ENCODE peak calls at places on chromosomes 4 and X, in five cellular contexts. J is CD8-positive, alpha-beta memory T cell; G is EH; V is nephron progenitor cell; L is foreskin keratinocyte. K is an unnamed sample.

GRCh38 chr4:77481856-77482255 is 123.8 kb upstream of the CXCL13 start:
- DNase-seq in J (no peak), V (no peak), G (peak), L (peak), K (no peak)

GRCh38 chrX:129449141-129449540 is 74.1 kb downstream of the SMARCA1 start:
- DNase-seq in J (no peak), L (no peak), V (no peak), G (no peak), K (no peak)

GRCh38 chr4:150582101-150582565 is at the start of gene MAB21L2:
- DNase-seq in J (no peak), L (no peak), V (peak), G (no peak), K (peak)

GRCh38 chr4:144667500-144667899 is 21.5 kb downstream of the HHIP start:
- DNase-seq in L (no peak), J (no peak), V (no peak), G (no peak), K (no peak)

GRCh38 chr4:183011213-183011907 is 87.7 kb upstream of the WWC2 start:
- DNase-seq in G (peak), V (no peak), J (no peak), L (no peak), K (no peak)

GRCh38 chrX:52262195-52262546 is 77.5 kb downstream of the MAGED4 start:
- DNase-seq in L (peak), G (no peak), J (no peak), V (no peak), K (no peak)

GRCh38 chr4:152679414-152680281 is at the start of gene TMEM154:
- DNase-seq in V (peak), L (peak), J (peak), G (peak), K (peak)

GRCh38 chr4:14528921-14529320 is 473.4 kb upstream of the CPEB2 start:
- DNase-seq in G (no peak), V (no peak), L (no peak), J (no peak), K (no peak)

GRCh38 chr4:112214397-112215264 is 17.0 kb upstream of the AP1AR start:
- DNase-seq in J (no peak), L (no peak), G (peak), V (no peak), K (no peak)

GRCh38 chr4:86894465-86894864 is 2.2 kb upstream of the C4orf36 start:
- DNase-seq in J (no peak), V (no peak), L (peak), G (peak), K (no peak)

GRCh38 chr4:54187148-54187547 is 41.9 kb upstream of the PDGFRA start:
- DNase-seq in L (no peak), G (no peak), V (no peak), J (no peak), K (no peak)

GRCh38 chr4:116183241-116183640 is 902.1 kb downstream of the TRAM1L1 start:
- DNase-seq in G (no peak), V (no peak), J (no peak), L (no peak), K (no peak)

GRCh38 chrX:77668391-77669237 is 117.4 kb downstream of the ATRX start:
- DNase-seq in V (no peak), J (no peak), L (peak), G (peak), K (no peak)

GRCh38 chrX:30141966-30142365 is 73.4 kb upstream of the MAGEB2 start:
- DNase-seq in L (no peak), V (peak), G (peak), J (no peak), K (peak)

GRCh38 chr4:53962516-53963225 is 101.7 kb downstream of the CHIC2 start:
- DNase-seq in L (peak), G (peak), J (no peak), V (peak), K (no peak)

GRCh38 chrX:11557120-11557519 is 108.6 kb downstream of the ARHGAP6 start:
- DNase-seq in G (peak), V (no peak), L (peak), J (no peak), K (no peak)

GRCh38 chr4:6362896-6363295 is 93.2 kb downstream of the WFS1 start:
- DNase-seq in G (peak), J (no peak), L (no peak), V (peak), K (peak)

GRCh38 chrX:23332888-23333821 is 1.5 kb upstream of the PTCHD1 start:
- DNase-seq in L (no peak), G (no peak), J (no peak), V (peak), K (no peak)

GRCh38 chr4:18314731-18315130 is 293.2 kb upstream of the LCORL start:
- DNase-seq in J (no peak), V (no peak), L (no peak), G (no peak), K (no peak)

GRCh38 chr4:40525811-40526598 is 103.7 kb downstream of the RBM47 start:
- DNase-seq in L (peak), J (no peak), V (no peak), G (peak), K (no peak)

GRCh38 chrX:53637479-53637878 is 49.0 kb downstream of the HUWE1 start:
- DNase-seq in L (no peak), V (no peak), G (no peak), J (no peak), K (no peak)

GRCh38 chr4:65623509-65623908 is 46.8 kb downstream of the EPHA5 start:
- DNase-seq in L (peak), V (no peak), G (peak), J (no peak), K (no peak)

GRCh38 chr4:8504279-8505007 is 63.9 kb downstream of the TRMT44 start:
- DNase-seq in L (no peak), V (no peak), J (no peak), G (no peak), K (no peak)

GRCh38 chrX:124940536-124940935 is 379.1 kb upstream of the TEX13C start:
- DNase-seq in L (no peak), G (no peak), J (no peak), V (no peak), K (no peak)